ENCODE peak calls at places on chromosomes 16 and 17, in eight cellular contexts. B, D, G, A, Z, K, H and U are unnamed samples.

GRCh38 chr16:30065943-30066881 is 652 bp downstream of the ALDOA start:
- DNase-seq in B (no peak), D (no peak), G (no peak), A (no peak), Z (no peak), K (peak; percentile 70), H (no peak), U (no peak)

GRCh38 chr17:27603446-27603820 is 27.6 kb upstream of the LGALS9 start:
- DNase-seq in B (no peak), D (no peak), G (no peak), A (no peak), Z (no peak), K (no peak), H (no peak), U (no peak)

GRCh38 chr16:67919618-67920210 is 11.9 kb downstream of the CTRL start:
- DNase-seq in B (no peak), D (no peak), G (no peak), A (no peak), Z (no peak), K (no peak), H (no peak), U (peak; percentile 1)

GRCh38 chr17:3885970-3886369 is 6.9 kb downstream of the CAMKK1 start:
- DNase-seq in B (no peak), D (no peak), G (no peak), A (no peak), Z (no peak), K (peak; percentile 70), H (no peak), U (no peak)

GRCh38 chr16:57614546-57615343 is 13.7 kb upstream of the ADGRG1 start:
- DNase-seq in B (no peak), D (no peak), G (no peak), A (no peak), Z (no peak), K (no peak), H (no peak), U (no peak)

GRCh38 chr16:74698220-74698619 is 2.4 kb downstream of the MLKL start:
- DNase-seq in B (no peak), D (no peak), G (no peak), A (no peak), Z (no peak), K (peak; percentile 8), H (no peak), U (no peak)

GRCh38 chr17:31308372-31308905 is 5.4 kb downstream of the EVI2B start:
- DNase-seq in B (no peak), D (peak; percentile 20), G (no peak), A (no peak), Z (no peak), K (no peak), H (no peak), U (peak; percentile 55)

GRCh38 chr16:72255785-72256184 is 83.8 kb upstream of the PMFBP1 start:
- DNase-seq in B (no peak), D (no peak), G (no peak), A (no peak), Z (no peak), K (no peak), H (no peak), U (no peak)

GRCh38 chr16:30068750-30069574 is 3.4 kb downstream of the ALDOA start:
- DNase-seq in B (no peak), D (peak; percentile 51), G (no peak), A (peak; percentile 39), Z (peak; percentile 54), K (no peak), H (no peak), U (no peak)

GRCh38 chr17:31559647-31560501 is 168.4 kb downstream of the RAB11FIP4 start:
- DNase-seq in B (peak; percentile 38), D (no peak), G (no peak), A (no peak), Z (no peak), K (no peak), H (no peak), U (no peak)

GRCh38 chr17:73283841-73284282 is 22.2 kb upstream of the CPSF4L start:
- DNase-seq in B (peak; percentile 91), D (no peak), G (no peak), A (no peak), Z (no peak), K (no peak), H (no peak), U (no peak)

GRCh38 chr17:60141111-60142018 is 8.4 kb upstream of the CA4 start:
- DNase-seq in B (peak; percentile 43), D (no peak), G (no peak), A (no peak), Z (no peak), K (peak; percentile 13), H (no peak), U (no peak)

GRCh38 chr17:1907818-1908698 is 78.3 kb downstream of the RPA1 start:
- DNase-seq in B (peak; percentile 70), D (peak; percentile 35), G (no peak), A (peak; percentile 16), Z (no peak), K (peak; percentile 21), H (no peak), U (no peak)

GRCh38 chr17:3992370-3992769 is 28.1 kb upstream of the ATP2A3 start:
- DNase-seq in B (no peak), D (no peak), G (no peak), A (no peak), Z (no peak), K (no peak), H (no peak), U (no peak)

GRCh38 chr17:45341389-45342158 is 24.8 kb upstream of the MAP3K14 start:
- DNase-seq in B (peak; percentile 92), D (no peak), G (no peak), A (no peak), Z (no peak), K (peak; percentile 85), H (peak; percentile 63), U (no peak)

GRCh38 chr17:47862621-47863440 is 11.9 kb upstream of the SP6 start:
- DNase-seq in B (no peak), D (no peak), G (no peak), A (no peak), Z (no peak), K (peak; percentile 90), H (peak; percentile 68), U (no peak)

GRCh38 chr17:34782271-34782670 is 179.0 kb downstream of the CCT6B start:
- DNase-seq in B (no peak), D (no peak), G (no peak), A (no peak), Z (no peak), K (no peak), H (no peak), U (no peak)

GRCh38 chr16:68396481-68396880 is 51.8 kb downstream of the SMPD3 start:
- DNase-seq in B (no peak), D (peak; percentile 46), G (peak; percentile 13), A (peak; percentile 39), Z (peak; percentile 34), K (peak; percentile 58), H (peak; percentile 16), U (no peak)

GRCh38 chr17:27559506-27559931 is 71.5 kb upstream of the LGALS9 start:
- DNase-seq in B (no peak), D (no peak), G (no peak), A (no peak), Z (no peak), K (peak; percentile 87), H (peak; percentile 57), U (no peak)

GRCh38 chr16:4384497-4384896 is 12.8 kb downstream of the VASN start:
- DNase-seq in B (no peak), D (no peak), G (no peak), A (no peak), Z (no peak), K (peak; percentile 43), H (no peak), U (no peak)

GRCh38 chr17:38504216-38504615 is 76.0 kb downstream of the ARHGAP23 start:
- DNase-seq in B (no peak), D (no peak), G (no peak), A (no peak), Z (no peak), K (no peak), H (no peak), U (no peak)

GRCh38 chr16:11673091-11674000 is 5.1 kb downstream of the SNN start:
- DNase-seq in B (no peak), D (no peak), G (no peak), A (no peak), Z (no peak), K (no peak), H (no peak), U (no peak)

GRCh38 chr16:83771306-83771942 is 36.4 kb upstream of the HSBP1 start:
- DNase-seq in B (no peak), D (no peak), G (no peak), A (no peak), Z (no peak), K (no peak), H (no peak), U (no peak)

GRCh38 chr17:78724999-78725398 is 57.1 kb downstream of the CYTH1 start:
- DNase-seq in B (no peak), D (no peak), G (no peak), A (no peak), Z (no peak), K (no peak), H (no peak), U (no peak)

GRCh38 chr16:23948949-23949392 is 113.2 kb downstream of the PRKCB start:
- DNase-seq in B (no peak), D (no peak), G (no peak), A (peak; percentile 16), Z (peak; percentile 14), K (no peak), H (no peak), U (no peak)

GRCh38 chr17:60887607-60888028 is 210.0 kb downstream of the BCAS3 start:
- DNase-seq in B (no peak), D (no peak), G (no peak), A (no peak), Z (no peak), K (no peak), H (no peak), U (no peak)

GRCh38 chr17:19728114-19728495 is 11.7 kb upstream of the SLC47A2 start:
- DNase-seq in B (no peak), D (no peak), G (no peak), A (no peak), Z (no peak), K (peak; percentile 63), H (peak; percentile 67), U (no peak)

GRCh38 chr17:3678095-3678820 is 9.6 kb downstream of the EMC6 start:
- DNase-seq in B (peak; percentile 78), D (no peak), G (no peak), A (no peak), Z (no peak), K (peak; percentile 45), H (no peak), U (no peak)

GRCh38 chr16:57186630-57187507 is 740 bp downstream of the RSPRY1 start:
- DNase-seq in B (peak; percentile 23), D (peak; percentile 22), G (no peak), A (no peak), Z (peak; percentile 12), K (no peak), H (no peak), U (no peak)

GRCh38 chr17:72008236-72008874 is 112.5 kb upstream of the SOX9 start:
- DNase-seq in B (no peak), D (no peak), G (no peak), A (no peak), Z (no peak), K (peak; percentile 55), H (no peak), U (no peak)

GRCh38 chr17:60545465-60546191 is 19.6 kb upstream of the APPBP2 start:
- DNase-seq in B (no peak), D (no peak), G (no peak), A (no peak), Z (no peak), K (no peak), H (no peak), U (no peak)

GRCh38 chr16:57098188-57098841 is 5.9 kb downstream of the CPNE2 start:
- DNase-seq in B (no peak), D (no peak), G (no peak), A (no peak), Z (no peak), K (no peak), H (no peak), U (no peak)